ENCODE peak calls at places on chromosomes 11 and 22, in seven cellular contexts. M is CD8-positive, alpha-beta memory T cell; S is ovary; J is IMR-90; W is upper lobe of left lung; F is skeletal muscle cell; R is tibial nerve. P is an unnamed sample.

GRCh38 chr22:23278883-23279675 is 98.8 kb downstream of the BCR start:
- DNase-seq in M (peak), S (no peak), J (no peak), W (peak), F (no peak), R (no peak), P (no peak)

GRCh38 chr22:17781319-17782031 is 7.2 kb upstream of the BID start:
- DNase-seq in M (peak), S (no peak), J (peak), W (peak), F (peak), R (no peak), P (no peak)

GRCh38 chr11:114447892-114448291 is 8.6 kb downstream of the REXO2 start:
- DNase-seq in M (no peak), S (no peak), J (peak), W (no peak), F (peak), R (no peak), P (no peak)

GRCh38 chr22:46104170-46104880 is 46.0 kb upstream of the PPARA start:
- DNase-seq in M (no peak), S (peak), J (no peak), W (no peak), F (no peak), R (no peak), P (no peak)

GRCh38 chr11:123587044-123587443 is 67.4 kb downstream of the SCN3B start:
- DNase-seq in M (no peak), S (no peak), J (no peak), W (no peak), F (no peak), R (no peak), P (no peak)

GRCh38 chr11:69949327-69949726 is 128.8 kb upstream of the ANO1 start:
- DNase-seq in M (no peak), S (no peak), J (peak), W (no peak), F (no peak), R (no peak), P (no peak)

GRCh38 chr11:91263698-91264097 is 960.9 kb upstream of the FAT3 start:
- DNase-seq in M (no peak), S (no peak), J (no peak), W (no peak), F (no peak), R (no peak), P (no peak)

GRCh38 chr11:96067160-96067559 is 143.3 kb upstream of the MTMR2 start:
- DNase-seq in M (no peak), S (no peak), J (no peak), W (no peak), F (no peak), R (no peak), P (no peak)

GRCh38 chr11:65435981-65436411 is 13.4 kb downstream of the NEAT1 start:
- DNase-seq in M (no peak), S (peak), J (no peak), W (peak), F (no peak), R (peak), P (no peak)

GRCh38 chr11:71144736-71145135 is 107.6 kb downstream of the SHANK2 start:
- DNase-seq in M (no peak), S (no peak), J (no peak), W (no peak), F (no peak), R (no peak), P (no peak)

GRCh38 chr11:65183201-65183891 is 1.6 kb downstream of the CAPN1 start:
- DNase-seq in M (no peak), S (no peak), J (no peak), W (peak), F (no peak), R (no peak), P (no peak)

GRCh38 chr11:60913793-60914619 is at the start of gene TMEM109:
- DNase-seq in M (peak), S (peak), J (peak), W (peak), F (peak), R (peak), P (peak)

GRCh38 chr11:122784325-122785155 is 53.8 kb upstream of the CRTAM start:
- DNase-seq in M (no peak), S (peak), J (peak), W (no peak), F (peak), R (peak), P (no peak)

GRCh38 chr11:64924910-64925284 is 408 bp downstream of the PPP2R5B start:
- DNase-seq in M (no peak), S (no peak), J (no peak), W (no peak), F (no peak), R (no peak), P (no peak)

GRCh38 chr11:59767212-59767611 is 12.0 kb downstream of the STX3 start:
- DNase-seq in M (no peak), S (no peak), J (no peak), W (no peak), F (no peak), R (no peak), P (no peak)

DNA sequence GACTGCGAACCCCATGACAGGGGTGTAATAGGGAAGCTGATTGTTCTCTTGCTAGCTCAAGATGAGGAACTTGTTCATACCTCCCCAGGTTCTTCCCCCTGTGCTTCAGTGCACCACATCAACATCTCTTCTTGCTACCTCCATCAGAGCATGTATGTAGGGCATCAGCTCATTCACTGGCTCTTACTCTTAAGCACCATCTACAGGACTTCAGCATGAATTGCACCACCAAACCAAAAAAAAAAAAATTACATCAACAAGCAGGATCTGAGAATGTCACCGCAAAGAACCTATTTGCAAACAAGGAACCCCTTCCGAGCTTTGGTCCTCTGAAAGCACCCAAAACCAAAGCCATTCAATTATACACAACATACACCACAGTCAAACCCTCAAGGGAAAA is 2226.5 kb upstream of the RAG2 start:
- DNase-seq in M (no peak), S (no peak), J (peak), W (no peak), F (no peak), R (no peak), P (no peak)
- H3K4me3 ChIP-seq in M (no peak), S (no peak), J (no peak), W (no peak), F (no peak), R (no peak), P (no peak)

GRCh38 chr11:117188620-117189081 is 10.1 kb downstream of the SIDT2 start:
- DNase-seq in M (no peak), S (no peak), J (no peak), W (peak), F (no peak), R (no peak), P (no peak)

GRCh38 chr11:117187799-117188481 is 9.4 kb downstream of the SIDT2 start:
- DNase-seq in M (no peak), S (peak), J (no peak), W (peak), F (no peak), R (peak), P (no peak)

GRCh38 chr11:117187428-117187798 is 8.9 kb downstream of the SIDT2 start:
- DNase-seq in M (no peak), S (no peak), J (no peak), W (peak), F (no peak), R (peak), P (no peak)

GRCh38 chr11:117189941-117190544 is 9.1 kb upstream of the TAGLN start:
- DNase-seq in M (no peak), S (no peak), J (no peak), W (peak), F (no peak), R (no peak), P (no peak)

DNA sequence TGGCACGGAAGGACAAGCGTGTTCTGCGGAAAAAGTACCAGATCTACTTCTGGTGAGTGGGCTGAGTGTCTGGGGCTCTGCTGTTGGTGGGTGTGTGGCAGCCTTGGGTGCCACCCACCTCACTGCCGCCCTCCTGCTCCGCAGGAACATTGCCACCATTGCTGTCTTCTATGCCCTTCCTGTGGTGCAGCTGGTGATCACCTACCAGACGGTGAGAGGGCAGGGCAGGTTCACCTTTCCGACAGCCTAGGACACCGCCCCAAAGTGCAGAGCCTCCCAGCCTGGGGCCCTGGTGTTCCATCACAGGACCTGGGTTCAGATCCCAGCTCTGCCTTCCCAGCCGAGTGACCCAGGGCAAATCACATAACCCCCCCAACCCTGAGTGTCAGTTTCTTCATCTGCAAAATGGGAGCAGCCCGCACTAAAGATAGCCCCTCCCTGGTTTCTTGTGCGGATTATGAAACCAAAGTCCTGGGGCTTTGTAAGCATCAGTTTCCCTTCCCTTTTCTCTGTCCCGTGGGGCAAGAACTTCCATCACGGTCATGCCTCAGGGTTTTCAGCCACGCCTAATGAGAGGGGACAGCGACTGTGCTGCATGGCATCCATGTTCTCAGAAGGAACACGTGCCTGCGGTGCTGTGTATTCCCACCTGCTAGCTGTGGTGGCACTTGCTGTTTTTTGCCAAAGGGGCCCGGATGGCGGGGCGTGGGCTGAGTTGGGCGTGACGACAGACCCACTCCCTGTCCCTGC is 9.8 kb upstream of the TAGLN start:
- DNase-seq in M (no peak), S (peak), J (no peak), W (peak), F (no peak), R (no peak), P (peak)
- H3K4me3 ChIP-seq in M (no peak), S (no peak), J (no peak), W (no peak), F (no peak), R (no peak), P (no peak)

GRCh38 chr11:47186937-47187681 is 875 bp upstream of the PACSIN3 start:
- DNase-seq in M (peak), S (peak), J (peak), W (peak), F (no peak), R (peak), P (no peak)
- H3K4me3 ChIP-seq in M (peak), S (peak), J (peak), W (peak), F (peak), R (peak), P (peak)

GRCh38 chr22:48099251-48099650 is 1336.8 kb downstream of the TBC1D22A start:
- DNase-seq in M (no peak), S (no peak), J (no peak), W (no peak), F (no peak), R (no peak), P (no peak)
- H3K4me3 ChIP-seq in M (peak), S (no peak), J (no peak), W (no peak), F (no peak), R (no peak), P (no peak)

GRCh38 chr11:118921929-118922744 is 3.6 kb downstream of the BCL9L start:
- DNase-seq in M (no peak), S (peak), J (peak), W (peak), F (no peak), R (peak), P (no peak)

GRCh38 chr11:118924591-118925585 is 838 bp downstream of the BCL9L start:
- DNase-seq in M (no peak), S (peak), J (peak), W (peak), F (no peak), R (no peak), P (no peak)

GRCh38 chr11:118923721-118924587 is 1.8 kb downstream of the BCL9L start:
- DNase-seq in M (no peak), S (peak), J (no peak), W (peak), F (no peak), R (no peak), P (no peak)

GRCh38 chr11:118921121-118921928 is 4.4 kb downstream of the BCL9L start:
- DNase-seq in M (no peak), S (peak), J (peak), W (peak), F (peak), R (peak), P (no peak)

GRCh38 chr11:118922745-118923627 is 2.7 kb downstream of the BCL9L start:
- DNase-seq in M (no peak), S (no peak), J (no peak), W (no peak), F (no peak), R (no peak), P (no peak)
- H3K4me3 ChIP-seq in M (peak), S (peak), J (peak), W (peak), F (peak), R (peak), P (peak)

GRCh38 chr11:118434553-118435232 is 1.6 kb upstream of the KMT2A start:
- DNase-seq in M (peak), S (peak), J (peak), W (peak), F (no peak), R (no peak), P (no peak)

GRCh38 chr11:118437046-118437735 is 899 bp downstream of the KMT2A start:
- DNase-seq in M (peak), S (peak), J (peak), W (peak), F (no peak), R (no peak), P (no peak)

GRCh38 chr11:118435233-118435892 is 929 bp upstream of the KMT2A start:
- DNase-seq in M (peak), S (peak), J (peak), W (peak), F (no peak), R (no peak), P (peak)

GRCh38 chr11:118436639-118437045 is 350 bp downstream of the KMT2A start:
- DNase-seq in M (peak), S (no peak), J (peak), W (peak), F (no peak), R (no peak), P (no peak)

DNA sequence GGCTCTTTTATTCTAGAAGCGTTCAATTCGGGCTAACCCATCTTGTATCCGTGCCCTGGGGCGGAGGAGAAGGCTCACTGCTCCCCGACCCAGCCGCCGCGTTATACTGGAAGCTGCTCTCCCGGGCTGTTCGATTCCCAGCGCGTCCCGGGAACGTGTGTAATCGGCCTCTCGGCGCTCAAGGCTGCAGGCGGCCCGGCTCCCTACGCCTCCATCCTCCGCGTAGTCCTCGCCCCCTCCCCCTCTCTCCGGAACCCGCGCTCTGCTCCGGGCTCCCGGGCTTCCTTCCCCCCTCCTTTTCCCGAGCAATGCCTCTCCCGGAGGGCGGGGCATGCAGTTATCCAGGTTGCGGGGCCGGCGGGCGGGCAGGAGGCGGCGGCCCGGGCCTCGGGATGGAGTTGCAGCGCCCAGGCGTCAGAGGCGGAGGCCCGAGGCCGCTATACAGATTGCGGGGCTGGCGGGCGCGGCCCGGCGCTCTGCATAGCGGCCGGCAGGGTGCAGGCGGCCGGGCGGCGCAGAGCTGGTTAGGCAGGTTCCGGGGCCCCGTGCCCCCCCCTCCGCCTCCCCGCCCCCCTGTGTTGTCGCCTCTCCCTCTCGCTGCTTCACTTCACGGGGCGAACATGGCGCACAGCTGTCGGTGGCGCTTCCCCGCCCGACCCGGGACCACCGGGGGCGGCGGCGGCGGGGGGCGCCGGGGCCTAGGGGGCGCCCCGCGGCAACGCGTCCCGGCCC is at the start of gene KMT2A:
- DNase-seq in M (peak), S (peak), J (peak), W (peak), F (peak), R (peak), P (peak)
- H3K4me3 ChIP-seq in M (peak), S (peak), J (peak), W (peak), F (peak), R (peak), P (peak)

GRCh38 chr11:94661444-94661843 is 94.3 kb downstream of the PIWIL4 start:
- DNase-seq in M (no peak), S (no peak), J (no peak), W (no peak), F (no peak), R (no peak), P (no peak)

GRCh38 chr11:94658888-94659287 is 91.7 kb downstream of the PIWIL4 start:
- DNase-seq in M (no peak), S (no peak), J (no peak), W (no peak), F (no peak), R (no peak), P (no peak)

GRCh38 chr11:94664336-94664735 is 97.2 kb downstream of the PIWIL4 start:
- DNase-seq in M (no peak), S (no peak), J (no peak), W (no peak), F (no peak), R (no peak), P (no peak)

GRCh38 chr11:94665116-94665659 is 98.0 kb downstream of the PIWIL4 start:
- DNase-seq in M (no peak), S (no peak), J (no peak), W (no peak), F (no peak), R (no peak), P (no peak)

DNA sequence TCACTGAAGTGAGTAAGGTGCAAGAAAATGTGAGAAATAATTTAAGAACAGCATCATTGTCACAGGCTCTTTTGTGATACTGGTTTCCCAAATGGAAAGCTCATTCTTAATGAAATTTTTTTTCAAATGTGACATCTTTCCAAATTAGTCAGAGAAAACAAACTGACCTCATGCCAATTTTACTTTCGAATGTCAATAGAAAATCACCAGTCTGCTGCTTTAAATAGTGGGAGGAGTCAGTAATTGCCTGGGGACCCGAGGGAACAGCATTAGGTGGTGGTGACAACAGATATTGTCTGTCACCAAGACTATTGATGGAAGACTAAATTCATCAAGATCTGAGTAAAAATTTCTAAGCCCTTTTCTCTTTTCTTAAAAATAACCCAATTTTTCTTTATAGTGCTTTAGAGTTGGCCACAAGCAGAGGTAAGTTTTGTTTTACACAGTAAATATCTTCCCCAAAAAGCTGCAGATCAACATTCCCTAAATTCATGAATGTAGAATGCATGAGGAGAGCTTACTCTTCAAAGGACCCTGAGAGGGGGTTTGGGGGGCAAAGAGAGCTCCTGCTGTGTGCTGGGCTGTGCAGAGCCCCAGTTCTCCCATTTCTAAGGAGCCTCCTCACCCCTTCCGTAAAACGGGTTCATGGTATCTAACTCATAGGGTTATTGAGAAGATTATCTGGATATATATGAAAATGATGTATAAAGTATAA is 95.1 kb downstream of the PIWIL4 start:
- DNase-seq in M (no peak), S (no peak), J (no peak), W (no peak), F (no peak), R (no peak), P (no peak)
- H3K4me3 ChIP-seq in M (no peak), S (no peak), J (no peak), W (no peak), F (no peak), R (no peak), P (no peak)

GRCh38 chr11:693415-693831 is 1.6 kb downstream of the DEAF1 start:
- DNase-seq in M (no peak), S (no peak), J (no peak), W (no peak), F (no peak), R (no peak), P (no peak)
- H3K4me3 ChIP-seq in M (peak), S (no peak), J (peak), W (peak), F (peak), R (no peak), P (peak)